ENCODE peak calls at places on chromosomes 2 and 18, in six cellular contexts. One of them, this sample, is unnamed.

GRCh38 chr2:119442850-119443249 is 11.2 kb downstream of the TMEM37 start:
- DNase-seq in T-cell: no peak
- DNase-seq in fibroblast of pulmonary artery: no peak
- DNase-seq in T-helper 22 cell: no peak
- DNase-seq in T-helper 1 cell: no peak
- DNase-seq in cardiac septum: no peak
- DNase-seq in this sample: no peak

GRCh38 chr2:207474871-207475485 is 54.8 kb upstream of the CREB1 start:
- DNase-seq in T-cell: peak
- DNase-seq in fibroblast of pulmonary artery: peak
- DNase-seq in T-helper 22 cell: peak
- DNase-seq in T-helper 1 cell: peak
- DNase-seq in cardiac septum: no peak
- DNase-seq in this sample: peak

GRCh38 chr2:25301453-25302352 is 40.0 kb downstream of the DNMT3A start:
- DNase-seq in T-cell: no peak
- DNase-seq in fibroblast of pulmonary artery: peak
- DNase-seq in T-helper 22 cell: peak
- DNase-seq in T-helper 1 cell: no peak
- DNase-seq in cardiac septum: no peak
- DNase-seq in this sample: peak

GRCh38 chr2:224222320-224222719 is 179.6 kb downstream of the FAM124B start:
- DNase-seq in T-cell: no peak
- DNase-seq in fibroblast of pulmonary artery: peak
- DNase-seq in T-helper 22 cell: no peak
- DNase-seq in T-helper 1 cell: no peak
- DNase-seq in cardiac septum: no peak
- DNase-seq in this sample: peak

GRCh38 chr2:147255812-147256211 is 589.0 kb upstream of the ACVR2A start:
- DNase-seq in T-cell: no peak
- DNase-seq in fibroblast of pulmonary artery: no peak
- DNase-seq in T-helper 22 cell: no peak
- DNase-seq in T-helper 1 cell: no peak
- DNase-seq in cardiac septum: no peak
- DNase-seq in this sample: no peak

GRCh38 chr18:62925031-62925688 is 209.8 kb downstream of the PHLPP1 start:
- DNase-seq in T-cell: no peak
- DNase-seq in fibroblast of pulmonary artery: no peak
- DNase-seq in T-helper 22 cell: no peak
- DNase-seq in T-helper 1 cell: no peak
- DNase-seq in cardiac septum: no peak
- DNase-seq in this sample: no peak

GRCh38 chr2:156896294-156896693 is 361.2 kb upstream of the GALNT5 start:
- DNase-seq in T-cell: no peak
- DNase-seq in fibroblast of pulmonary artery: no peak
- DNase-seq in T-helper 22 cell: no peak
- DNase-seq in T-helper 1 cell: no peak
- DNase-seq in cardiac septum: no peak
- DNase-seq in this sample: peak

GRCh38 chr2:155815851-155816250 is 516.7 kb downstream of the NR4A2 start:
- DNase-seq in T-cell: no peak
- DNase-seq in fibroblast of pulmonary artery: peak
- DNase-seq in T-helper 22 cell: no peak
- DNase-seq in T-helper 1 cell: no peak
- DNase-seq in cardiac septum: no peak
- DNase-seq in this sample: no peak

GRCh38 chr2:237438082-237438925 is 24.3 kb upstream of the COL6A3 start:
- DNase-seq in T-cell: no peak
- DNase-seq in fibroblast of pulmonary artery: no peak
- DNase-seq in T-helper 22 cell: no peak
- DNase-seq in T-helper 1 cell: no peak
- DNase-seq in cardiac septum: no peak
- DNase-seq in this sample: no peak

GRCh38 chr2:96470636-96471035 is 34.5 kb downstream of the NEURL3 start:
- DNase-seq in T-cell: peak
- DNase-seq in fibroblast of pulmonary artery: peak
- DNase-seq in T-helper 22 cell: no peak
- DNase-seq in T-helper 1 cell: peak
- DNase-seq in cardiac septum: no peak
- DNase-seq in this sample: peak

GRCh38 chr2:206824993-206825392 is 59.6 kb downstream of the FASTKD2 start:
- DNase-seq in T-cell: no peak
- DNase-seq in fibroblast of pulmonary artery: no peak
- DNase-seq in T-helper 22 cell: no peak
- DNase-seq in T-helper 1 cell: no peak
- DNase-seq in cardiac septum: no peak
- DNase-seq in this sample: no peak

GRCh38 chr2:589551-589950 is 87.7 kb downstream of the TMEM18 start:
- DNase-seq in T-cell: no peak
- DNase-seq in fibroblast of pulmonary artery: no peak
- DNase-seq in T-helper 22 cell: no peak
- DNase-seq in T-helper 1 cell: no peak
- DNase-seq in cardiac septum: no peak
- DNase-seq in this sample: no peak